ENCODE peak calls at places on chromosomes 6 and 20, in four cellular contexts. J is fibroblast of lung, S is A549, K is HepG2. T is an unnamed sample.

GRCh38 chr6:27275025-27275956 is 27.8 kb downstream of the PRSS16 start:
- DNase-seq in K (no peak), S (no peak), J (no peak), T (no peak)

GRCh38 chr20:53399592-53400335 is 193.9 kb downstream of the ZNF217 start:
- DNase-seq in J (no peak), S (no peak), K (no peak), T (no peak)

GRCh38 chr6:37541346-37541745 is 41.7 kb upstream of the CCDC167 start:
- DNase-seq in J (no peak), K (no peak), S (no peak), T (no peak)

GRCh38 chr6:151291145-151292055 is 51.6 kb downstream of the AKAP12 start:
- DNase-seq in S (no peak), K (no peak), J (peak; percentile 94), T (no peak)

GRCh38 chr6:38753707-38754106 is 38.6 kb downstream of the DNAH8 start:
- DNase-seq in S (no peak), J (no peak), K (no peak), T (no peak)

GRCh38 chr6:116405147-116405546 is 34.4 kb downstream of the DSE start:
- DNase-seq in S (no peak), K (no peak), J (peak; percentile 72), T (no peak)

GRCh38 chr6:25415274-25415673 is 136.1 kb downstream of the CARMIL1 start:
- DNase-seq in J (no peak), S (no peak), K (no peak), T (no peak)

GRCh38 chr6:8047466-8048292 is 16.5 kb downstream of the BLOC1S5 start:
- DNase-seq in J (peak; percentile 42), S (no peak), K (peak; percentile 12), T (no peak)

GRCh38 chr6:41947581-41948220 is 6.1 kb upstream of the CCND3 start:
- DNase-seq in K (no peak), S (no peak), J (no peak), T (no peak)

GRCh38 chr6:125751334-125751916 is 2.0 kb downstream of the HEY2 start:
- DNase-seq in S (no peak), J (no peak), K (no peak), T (no peak)
- H3K4me2 ChIP-seq in S (no peak overlapping the region), J (no peak overlapping the region), K (no peak overlapping the region), T (no peak overlapping the region)

GRCh38 chr20:41054463-41055230 is 26.0 kb downstream of the TOP1 start:
- DNase-seq in K (no peak), S (no peak), J (no peak), T (no peak)

GRCh38 chr20:41051426-41051825 is 22.8 kb downstream of the TOP1 start:
- DNase-seq in K (no peak), J (no peak), S (no peak), T (no peak)

GRCh38 chr20:41055679-41056078 is 27.1 kb downstream of the TOP1 start:
- DNase-seq in K (no peak), S (no peak), J (peak; percentile 55), T (no peak)

GRCh38 chr20:41050361-41051019 is 21.9 kb downstream of the TOP1 start:
- DNase-seq in J (peak; percentile 49), S (no peak), K (no peak), T (no peak)

GRCh38 chr20:41052742-41053419 is 24.3 kb downstream of the TOP1 start:
- DNase-seq in J (peak; percentile 91), S (no peak), K (no peak), T (no peak)
- H3K4me1 ChIP-seq in J (peaks cover 18% of the 10 kb centered on the region), S (peaks cover 73% of the 10 kb centered on the region), K (peaks cover 75% of the 10 kb centered on the region), T (peaks cover 10% of the 10 kb centered on the region)

GRCh38 chr20:37790900-37791299 is 97.1 kb downstream of the CTNNBL1 start:
- DNase-seq in S (no peak), K (no peak), J (no peak), T (no peak)

GRCh38 chr20:37786043-37786442 is 92.2 kb downstream of the CTNNBL1 start:
- DNase-seq in J (no peak), K (no peak), S (no peak), T (no peak)

GRCh38 chr20:37789408-37789807 is 95.6 kb downstream of the CTNNBL1 start:
- DNase-seq in J (no peak), K (no peak), S (no peak), T (no peak)
- TF ChIP-seq CTCF in J (no peak), K (no peak), S (no peak), T (no peak)

GRCh38 chr6:435442-436307 is 44.1 kb downstream of the IRF4 start:
- DNase-seq in K (no peak), J (peak; percentile 28), S (no peak), T (no peak)
- H3K4me2 ChIP-seq in K (no peak overlapping the region), J (no peak overlapping the region), S (peak overlapping the region; percentile 18), T (no peak overlapping the region)

DNA sequence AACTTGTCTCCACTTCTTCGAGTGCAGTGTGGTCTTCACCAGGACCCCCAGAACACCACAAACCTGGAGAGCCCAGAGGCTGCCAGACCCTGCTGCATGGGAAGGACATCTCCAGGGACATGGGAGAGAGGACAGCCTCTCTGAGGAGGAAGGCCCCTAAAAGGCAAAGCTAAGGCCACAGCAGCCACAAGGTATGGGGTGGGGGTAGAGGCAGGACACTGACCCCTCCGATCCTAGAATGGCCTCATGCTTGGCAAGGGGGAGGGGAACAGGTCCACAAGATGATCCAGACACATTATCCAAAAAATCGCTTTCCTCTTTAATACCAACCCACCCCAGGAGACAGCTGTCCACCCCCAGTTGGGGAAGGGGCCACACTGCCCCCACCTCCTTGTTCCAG is 1.9 kb downstream of the B3GALT4 start:
- DNase-seq in J (no peak), K (no peak), S (no peak), T (no peak)
- H3K4me1 ChIP-seq in J (peaks cover 14% of the 10 kb centered on the region), K (peaks cover 20% of the 10 kb centered on the region), S (peaks cover 35% of the 10 kb centered on the region), T (peaks cover 44% of the 10 kb centered on the region)

T was measured in DND-41.